ENCODE peak calls at places on chromosomes 5 and 9, in seven cellular contexts. Y is NB4, B is Peyer's patch, C is lower leg skin, O is gastrocnemius medialis, S is uterus, U is sigmoid colon. I is an unnamed sample.

GRCh38 chr9:37029776-37030590 is 4.1 kb downstream of the PAX5 start:
- DNase-seq in Y (no peak), B (no peak), C (peak; percentile 81), O (no peak), S (no peak), U (no peak), I (no peak)

GRCh38 chr5:170612256-170612656 is 108.4 kb downstream of the KCNIP1 start:
- DNase-seq in Y (no peak), B (no peak), C (no peak), O (no peak), S (no peak), U (no peak), I (no peak)

GRCh38 chr9:85510830-85511504 is 230.8 kb downstream of the AGTPBP1 start:
- DNase-seq in Y (no peak), B (no peak), C (no peak), O (no peak), S (no peak), U (no peak), I (no peak)

GRCh38 chr9:21802418-21803000 is at the start of gene MTAP:
- DNase-seq in Y (no peak), B (peak; percentile 94), C (peak; percentile 97), O (peak; percentile 83), S (peak; percentile 92), U (peak; percentile 97), I (peak; percentile 89)

GRCh38 chr9:16867571-16868311 is 2.7 kb downstream of the BNC2 start:
- DNase-seq in Y (peak; percentile 59), B (peak; percentile 52), C (no peak), O (peak; percentile 29), S (peak; percentile 51), U (peak; percentile 82), I (no peak)

GRCh38 chr5:55421074-55421529 is 113.3 kb downstream of the MTREX start:
- DNase-seq in Y (no peak), B (no peak), C (no peak), O (no peak), S (no peak), U (no peak), I (no peak)

GRCh38 chr5:79745255-79745654 is 55.6 kb downstream of the CMYA5 start:
- DNase-seq in Y (no peak), B (no peak), C (no peak), O (no peak), S (no peak), U (no peak), I (no peak)

GRCh38 chr5:39721394-39721793 is 296.6 kb upstream of the DAB2 start:
- DNase-seq in Y (no peak), B (no peak), C (no peak), O (no peak), S (no peak), U (no peak), I (no peak)

GRCh38 chr9:132806723-132807421 is 71.2 kb downstream of the AK8 start:
- DNase-seq in Y (no peak), B (no peak), C (peak; percentile 76), O (no peak), S (no peak), U (no peak), I (no peak)

GRCh38 chr9:122016789-122017188 is 76.3 kb downstream of the TTLL11 start:
- DNase-seq in Y (no peak), B (no peak), C (no peak), O (no peak), S (no peak), U (no peak), I (no peak)

GRCh38 chr5:174336479-174336878 is 291.0 kb downstream of the NSG2 start:
- DNase-seq in Y (no peak), B (no peak), C (peak; percentile 29), O (no peak), S (no peak), U (no peak), I (no peak)

GRCh38 chr5:23994581-23995370 is 487.4 kb downstream of the PRDM9 start:
- DNase-seq in Y (peak; percentile 3), B (no peak), C (no peak), O (no peak), S (no peak), U (no peak), I (no peak)

GRCh38 chr5:135156337-135156714 is 122.3 kb upstream of the PITX1 start:
- DNase-seq in Y (no peak), B (no peak), C (peak; percentile 43), O (no peak), S (no peak), U (no peak), I (no peak)

GRCh38 chr5:60023255-60023654 is 129.7 kb upstream of the PDE4D start:
- DNase-seq in Y (no peak), B (no peak), C (no peak), O (no peak), S (no peak), U (no peak), I (no peak)

GRCh38 chr9:70506159-70506558 is 91.7 kb upstream of the KLF9 start:
- DNase-seq in Y (no peak), B (no peak), C (no peak), O (no peak), S (no peak), U (no peak), I (no peak)

GRCh38 chr9:124040935-124041816 is 29.6 kb downstream of the LHX2 start:
- DNase-seq in Y (peak; percentile 59), B (peak; percentile 73), C (peak; percentile 88), O (peak; percentile 21), S (no peak), U (no peak), I (peak; percentile 65)

GRCh38 chr9:37706290-37706689 is 47.3 kb upstream of the TRMT10B start:
- DNase-seq in Y (no peak), B (no peak), C (no peak), O (no peak), S (no peak), U (no peak), I (no peak)

GRCh38 chr9:71783120-71783523 is 14.8 kb upstream of the CEMIP2 start:
- DNase-seq in Y (no peak), B (peak; percentile 93), C (peak; percentile 89), O (peak; percentile 18), S (peak; percentile 18), U (no peak), I (peak; percentile 46)

GRCh38 chr5:17203329-17204132 is 13.9 kb upstream of the BASP1 start:
- DNase-seq in Y (peak; percentile 72), B (no peak), C (no peak), O (no peak), S (no peak), U (peak; percentile 64), I (no peak)

GRCh38 chr5:19264821-19265220 is 723.2 kb downstream of the CDH18 start:
- DNase-seq in Y (no peak), B (no peak), C (no peak), O (no peak), S (no peak), U (no peak), I (no peak)

GRCh38 chr9:96874947-96875459 is 20.7 kb upstream of the ZNF782 start:
- DNase-seq in Y (peak; percentile 63), B (peak; percentile 87), C (no peak), O (peak; percentile 87), S (no peak), U (no peak), I (peak; percentile 72)

GRCh38 chr9:125966959-125967711 is 220.0 kb downstream of the PBX3 start:
- DNase-seq in Y (no peak), B (no peak), C (no peak), O (no peak), S (no peak), U (no peak), I (no peak)

GRCh38 chr5:77337716-77338115 is 127.2 kb downstream of the PDE8B start:
- DNase-seq in Y (no peak), B (no peak), C (no peak), O (no peak), S (no peak), U (no peak), I (no peak)

GRCh38 chr9:105958587-105958986 is 264.2 kb downstream of the TMEM38B start:
- DNase-seq in Y (no peak), B (no peak), C (no peak), O (no peak), S (no peak), U (no peak), I (no peak)

GRCh38 chr5:92086059-92086811 is 703.1 kb upstream of the ARRDC3 start:
- DNase-seq in Y (no peak), B (no peak), C (no peak), O (no peak), S (no peak), U (no peak), I (no peak)

GRCh38 chr5:92081958-92082712 is 699.0 kb upstream of the ARRDC3 start:
- DNase-seq in Y (no peak), B (no peak), C (no peak), O (no peak), S (no peak), U (no peak), I (no peak)
- H3K4me3 ChIP-seq in Y (no peak overlapping the region), B (no peak overlapping the region), C (no peak overlapping the region), O (no peak overlapping the region), S (no peak overlapping the region), U (no peak overlapping the region), I (no peak overlapping the region)

GRCh38 chr5:150124111-150124557 is 31.5 kb downstream of the PDGFRB start:
- DNase-seq in Y (no peak), B (no peak), C (no peak), O (no peak), S (no peak), U (peak; percentile 66), I (no peak)

GRCh38 chr5:150126199-150126920 is 29.3 kb downstream of the PDGFRB start:
- DNase-seq in Y (no peak), B (no peak), C (no peak), O (no peak), S (no peak), U (no peak), I (no peak)

GRCh38 chr5:150122536-150123481 is 32.8 kb downstream of the PDGFRB start:
- DNase-seq in Y (no peak), B (peak; percentile 25), C (no peak), O (no peak), S (peak; percentile 4), U (no peak), I (no peak)

GRCh38 chr5:150125334-150125733 is 30.3 kb downstream of the PDGFRB start:
- DNase-seq in Y (no peak), B (no peak), C (no peak), O (no peak), S (no peak), U (no peak), I (no peak)

GRCh38 chr5:150124596-150124995 is 31.0 kb downstream of the PDGFRB start:
- DNase-seq in Y (no peak), B (no peak), C (no peak), O (no peak), S (no peak), U (no peak), I (no peak)
- TF ChIP-seq POLR2A in Y (no peak), B (no peak), C (no peak), O (no peak), S (no peak), U (no peak), I (no peak)

GRCh38 chr9:116694892-116695291 is 7.8 kb downstream of the TRIM32 start:
- DNase-seq in Y (no peak), B (no peak), C (no peak), O (no peak), S (no peak), U (no peak), I (no peak)
- H3K4me3 ChIP-seq in Y (no peak overlapping the region), B (no peak overlapping the region), C (no peak overlapping the region), O (no peak overlapping the region), S (no peak overlapping the region), U (no peak overlapping the region), I (no peak overlapping the region)

DNA sequence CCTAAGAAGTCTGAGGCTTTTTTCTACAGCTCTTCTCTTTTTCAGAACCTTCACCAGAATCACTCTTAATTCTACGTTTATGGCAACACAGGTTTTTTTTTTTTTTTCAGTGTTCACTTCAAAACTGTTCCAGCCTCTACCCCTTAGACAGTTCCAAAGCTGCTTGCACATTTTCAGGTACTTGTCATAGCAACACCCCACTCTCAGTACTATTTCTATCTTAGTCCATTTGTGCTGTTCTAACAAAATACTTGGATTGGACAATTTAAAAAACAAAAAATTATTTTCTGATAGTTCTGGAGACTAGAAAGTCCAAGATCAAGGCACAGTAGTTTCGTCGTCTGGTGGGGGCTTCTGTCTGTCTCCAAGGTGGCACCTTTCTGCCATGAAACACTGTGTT is 340.9 kb upstream of the RPS23 start:
- DNase-seq in Y (no peak), B (no peak), C (no peak), O (no peak), S (no peak), U (no peak), I (no peak)
- TF ChIP-seq POLR2A in Y (no peak), B (no peak), C (no peak), O (no peak), S (no peak), U (no peak), I (no peak)

I was measured in stomach.